ENCODE peak calls at places on chromosomes 4 and X, in six cellular contexts. One of them, this sample, is unnamed.
A peak's percentile ranks its signal among the peaks of the same experiment; 100 is the strongest.

GRCh38 chr4:48596336-48596735 is 106.3 kb downstream of the ZAR1 start:
- DNase-seq in tibial artery: no peak
- DNase-seq in A549: no peak
- DNase-seq in WTC11: no peak
- DNase-seq in brain microvascular endothelial cell: no peak
- DNase-seq in foreskin fibroblast: no peak
- DNase-seq in this sample: no peak

GRCh38 chr4:10730590-10730989 is 46.0 kb upstream of the CLNK start:
- DNase-seq in WTC11: no peak
- DNase-seq in A549: no peak
- DNase-seq in foreskin fibroblast: no peak
- DNase-seq in tibial artery: no peak
- DNase-seq in brain microvascular endothelial cell: no peak
- DNase-seq in this sample: no peak

GRCh38 chr4:141387299-141387698 is 166.6 kb downstream of the ZNF330 start:
- DNase-seq in foreskin fibroblast: no peak
- DNase-seq in tibial artery: no peak
- DNase-seq in A549: no peak
- DNase-seq in WTC11: no peak
- DNase-seq in brain microvascular endothelial cell: no peak
- DNase-seq in this sample: no peak

GRCh38 chrX:79366888-79367749 is at the start of gene ITM2A:
- DNase-seq in foreskin fibroblast: no peak
- DNase-seq in WTC11: peak; percentile 55
- DNase-seq in brain microvascular endothelial cell: no peak
- DNase-seq in A549: no peak
- DNase-seq in tibial artery: peak; percentile 61
- DNase-seq in this sample: no peak

GRCh38 chrX:71085900-71086299 is 9.8 kb upstream of the FOXO4 start:
- DNase-seq in A549: no peak
- DNase-seq in brain microvascular endothelial cell: no peak
- DNase-seq in foreskin fibroblast: no peak
- DNase-seq in tibial artery: no peak
- DNase-seq in WTC11: no peak
- DNase-seq in this sample: no peak

GRCh38 chrX:106702636-106703035 is 23.9 kb upstream of the RNF128 start:
- DNase-seq in WTC11: no peak
- DNase-seq in tibial artery: no peak
- DNase-seq in A549: no peak
- DNase-seq in brain microvascular endothelial cell: no peak
- DNase-seq in foreskin fibroblast: no peak
- DNase-seq in this sample: no peak

GRCh38 chr4:80213117-80213815 is 16.0 kb downstream of the PRDM8 start:
- DNase-seq in WTC11: no peak
- DNase-seq in brain microvascular endothelial cell: peak; percentile 51
- DNase-seq in foreskin fibroblast: peak; percentile 67
- DNase-seq in tibial artery: no peak
- DNase-seq in A549: no peak
- DNase-seq in this sample: no peak

GRCh38 chr4:185542626-185543336 is 7.5 kb upstream of the PDLIM3 start:
- DNase-seq in A549: no peak
- DNase-seq in tibial artery: peak; percentile 78
- DNase-seq in WTC11: no peak
- DNase-seq in foreskin fibroblast: no peak
- DNase-seq in brain microvascular endothelial cell: no peak
- DNase-seq in this sample: no peak

GRCh38 chrX:82230013-82230412 is 1028.1 kb downstream of the SH3BGRL start:
- DNase-seq in foreskin fibroblast: no peak
- DNase-seq in WTC11: no peak
- DNase-seq in tibial artery: no peak
- DNase-seq in A549: no peak
- DNase-seq in brain microvascular endothelial cell: no peak
- DNase-seq in this sample: no peak

GRCh38 chrX:148298737-148299136 is 201.7 kb upstream of the AFF2 start:
- DNase-seq in brain microvascular endothelial cell: no peak
- DNase-seq in foreskin fibroblast: no peak
- DNase-seq in A549: no peak
- DNase-seq in WTC11: no peak
- DNase-seq in tibial artery: no peak
- DNase-seq in this sample: no peak

GRCh38 chr4:93359609-93360008 is 468.9 kb upstream of the ATOH1 start:
- DNase-seq in tibial artery: no peak
- DNase-seq in A549: no peak
- DNase-seq in WTC11: no peak
- DNase-seq in foreskin fibroblast: no peak
- DNase-seq in brain microvascular endothelial cell: no peak
- DNase-seq in this sample: no peak
- TF ChIP-seq CTCF in tibial artery: no peak
- TF ChIP-seq CTCF in A549: no peak
- TF ChIP-seq CTCF in WTC11: no peak
- TF ChIP-seq CTCF in foreskin fibroblast: no peak
- TF ChIP-seq CTCF in brain microvascular endothelial cell: no peak
- TF ChIP-seq CTCF in this sample: no peak

GRCh38 chr4:89803915-89804314 is 33.0 kb downstream of the SNCA start:
- DNase-seq in brain microvascular endothelial cell: no peak
- DNase-seq in A549: no peak
- DNase-seq in tibial artery: no peak
- DNase-seq in foreskin fibroblast: no peak
- DNase-seq in WTC11: no peak
- DNase-seq in this sample: no peak
- TF ChIP-seq CTCF in brain microvascular endothelial cell: no peak
- TF ChIP-seq CTCF in A549: no peak
- TF ChIP-seq CTCF in tibial artery: no peak
- TF ChIP-seq CTCF in foreskin fibroblast: no peak
- TF ChIP-seq CTCF in WTC11: no peak
- TF ChIP-seq CTCF in this sample: no peak

GRCh38 chrX:24024819-24025740 is 1.9 kb downstream of the KLHL15 start:
- DNase-seq in A549: peak; percentile 73
- DNase-seq in WTC11: peak; percentile 63
- DNase-seq in brain microvascular endothelial cell: peak; percentile 74
- DNase-seq in tibial artery: peak; percentile 92
- DNase-seq in foreskin fibroblast: peak; percentile 85
- DNase-seq in this sample: peak; percentile 89
- TF ChIP-seq CTCF in A549: peak; percentile 44
- TF ChIP-seq CTCF in WTC11: no peak
- TF ChIP-seq CTCF in brain microvascular endothelial cell: peak; percentile 8
- TF ChIP-seq CTCF in tibial artery: no peak
- TF ChIP-seq CTCF in foreskin fibroblast: peak; percentile 3
- TF ChIP-seq CTCF in this sample: peak; percentile 43

DNA sequence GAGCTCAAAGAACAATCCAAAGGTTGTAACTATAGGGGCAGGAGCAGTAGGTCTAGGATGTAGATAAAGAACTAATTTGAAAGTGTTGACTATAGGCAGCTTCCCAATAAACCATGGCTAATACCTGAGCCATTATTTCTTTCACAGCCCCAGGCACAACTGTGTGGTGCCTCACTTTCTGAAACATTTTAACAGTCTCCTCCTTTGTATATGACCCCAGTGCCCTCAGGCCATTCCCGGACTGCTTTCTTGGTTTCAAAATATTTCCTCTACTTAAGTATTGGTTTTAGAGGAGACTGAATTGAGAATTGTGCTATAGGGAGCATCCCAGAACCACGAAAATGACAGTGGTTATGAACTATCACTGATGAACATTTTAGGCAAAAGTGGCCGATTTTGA is 728.7 kb downstream of the IL1RAPL1 start:
- DNase-seq in WTC11: no peak
- DNase-seq in A549: no peak
- DNase-seq in foreskin fibroblast: no peak
- DNase-seq in brain microvascular endothelial cell: no peak
- DNase-seq in tibial artery: no peak
- DNase-seq in this sample: no peak
- TF ChIP-seq CTCF in WTC11: no peak
- TF ChIP-seq CTCF in A549: no peak
- TF ChIP-seq CTCF in foreskin fibroblast: no peak
- TF ChIP-seq CTCF in brain microvascular endothelial cell: no peak
- TF ChIP-seq CTCF in tibial artery: no peak
- TF ChIP-seq CTCF in this sample: no peak

GRCh38 chr4:163679189-163679588 is 184.7 kb downstream of the TMA16 start:
- DNase-seq in brain microvascular endothelial cell: peak; percentile 33
- DNase-seq in foreskin fibroblast: no peak
- DNase-seq in tibial artery: no peak
- DNase-seq in A549: peak; percentile 12
- DNase-seq in WTC11: no peak
- DNase-seq in this sample: no peak
- TF ChIP-seq CTCF in brain microvascular endothelial cell: peak; percentile 64
- TF ChIP-seq CTCF in foreskin fibroblast: peak; percentile 22
- TF ChIP-seq CTCF in tibial artery: no peak
- TF ChIP-seq CTCF in A549: peak; percentile 20
- TF ChIP-seq CTCF in WTC11: no peak
- TF ChIP-seq CTCF in this sample: no peak

GRCh38 chrX:53249387-53250042 is 24.5 kb upstream of the KDM5C start:
- DNase-seq in A549: no peak
- DNase-seq in tibial artery: no peak
- DNase-seq in brain microvascular endothelial cell: no peak
- DNase-seq in foreskin fibroblast: no peak
- DNase-seq in WTC11: no peak
- DNase-seq in this sample: no peak
- TF ChIP-seq CTCF in A549: peak; percentile 37
- TF ChIP-seq CTCF in tibial artery: no peak
- TF ChIP-seq CTCF in brain microvascular endothelial cell: no peak
- TF ChIP-seq CTCF in foreskin fibroblast: no peak
- TF ChIP-seq CTCF in WTC11: no peak
- TF ChIP-seq CTCF in this sample: no peak

GRCh38 chr4:27176400-27176799 is 315.8 kb downstream of the STIM2 start:
- DNase-seq in WTC11: peak; percentile 43
- DNase-seq in A549: no peak
- DNase-seq in tibial artery: no peak
- DNase-seq in brain microvascular endothelial cell: no peak
- DNase-seq in foreskin fibroblast: no peak
- DNase-seq in this sample: no peak
- TF ChIP-seq CTCF in WTC11: peak; percentile 15
- TF ChIP-seq CTCF in A549: no peak
- TF ChIP-seq CTCF in tibial artery: no peak
- TF ChIP-seq CTCF in brain microvascular endothelial cell: no peak
- TF ChIP-seq CTCF in foreskin fibroblast: peak; percentile 56
- TF ChIP-seq CTCF in this sample: peak; percentile 58

This sample was measured in progenitor cell of endocrine pancreas.